ENCODE peak calls at places on chromosome 3, in four cellular contexts. V is HepG2, U is GM12878, L is K562. I is an unnamed sample.

GRCh38 chr3:27666708-27667107 is 55.4 kb downstream of the EOMES start:
- DNase-seq in V (no peak), U (no peak), L (no peak), I (peak; percentile 81)

GRCh38 chr3:53196575-53197407 is 35.8 kb downstream of the PRKCD start:
- DNase-seq in V (peak; percentile 72), U (peak; percentile 79), L (peak; percentile 21), I (peak; percentile 62)

GRCh38 chr3:48990636-48991421 is 788 bp downstream of the P4HTM start:
- DNase-seq in V (no peak), U (no peak), L (no peak), I (peak; percentile 43)

GRCh38 chr3:187013080-187013838 is 82.9 kb downstream of the ST6GAL1 start:
- DNase-seq in V (no peak), U (no peak), L (no peak), I (no peak)

GRCh38 chr3:97827741-97828471 is 6.1 kb downstream of the CRYBG3 start:
- DNase-seq in V (no peak), U (no peak), L (no peak), I (no peak)

GRCh38 chr3:61954097-61954528 is 392.7 kb downstream of the PTPRG start:
- DNase-seq in V (no peak), U (no peak), L (no peak), I (no peak)

GRCh38 chr3:108062051-108062450 is 28.8 kb downstream of the CD47 start:
- DNase-seq in V (no peak), U (no peak), L (no peak), I (no peak)

GRCh38 chr3:177961784-177962183 is 574.5 kb upstream of the KCNMB2 start:
- DNase-seq in V (no peak), U (no peak), L (no peak), I (no peak)

GRCh38 chr3:127277591-127277990 is 10.3 kb downstream of the PRR20G start:
- DNase-seq in V (no peak), U (no peak), L (no peak), I (no peak)

GRCh38 chr3:46540550-46540949 is 25.6 kb downstream of the LRRC2 start:
- DNase-seq in V (no peak), U (no peak), L (no peak), I (no peak)

GRCh38 chr3:177196473-177197040 is 725 bp downstream of the TBL1XR1 start:
- DNase-seq in V (no peak), U (no peak), L (peak; percentile 63), I (peak; percentile 21)

GRCh38 chr3:108664266-108664665 is 74.7 kb downstream of the DZIP3 start:
- DNase-seq in V (no peak), U (no peak), L (no peak), I (no peak)

GRCh38 chr3:50299929-50300680 is 900 bp upstream of the HYAL3 start:
- DNase-seq in V (no peak), U (no peak), L (no peak), I (no peak)

GRCh38 chr3:149507491-149508324 is 33.2 kb downstream of the TM4SF4 start:
- DNase-seq in V (no peak), U (peak; percentile 17), L (no peak), I (no peak)
- TF ChIP-seq NR2C2 in V (no peak), U (no peak), L (no peak), I (no peak)

GRCh38 chr3:128383316-128384235 is 83.1 kb downstream of the DNAJB8 start:
- DNase-seq in V (peak; percentile 37), U (no peak), L (peak; percentile 84), I (no peak)
- TF ChIP-seq ESRRA in V (no peak), U (no peak), L (no peak), I (no peak)

GRCh38 chr3:38805765-38806386 is 10.1 kb downstream of the SCN10A start:
- DNase-seq in V (peak; percentile 60), U (peak; percentile 4), L (peak; percentile 79), I (peak; percentile 74)
- TF ChIP-seq CREB1 in V (no peak), U (no peak), L (no peak), I (peak; percentile 98)

DNA sequence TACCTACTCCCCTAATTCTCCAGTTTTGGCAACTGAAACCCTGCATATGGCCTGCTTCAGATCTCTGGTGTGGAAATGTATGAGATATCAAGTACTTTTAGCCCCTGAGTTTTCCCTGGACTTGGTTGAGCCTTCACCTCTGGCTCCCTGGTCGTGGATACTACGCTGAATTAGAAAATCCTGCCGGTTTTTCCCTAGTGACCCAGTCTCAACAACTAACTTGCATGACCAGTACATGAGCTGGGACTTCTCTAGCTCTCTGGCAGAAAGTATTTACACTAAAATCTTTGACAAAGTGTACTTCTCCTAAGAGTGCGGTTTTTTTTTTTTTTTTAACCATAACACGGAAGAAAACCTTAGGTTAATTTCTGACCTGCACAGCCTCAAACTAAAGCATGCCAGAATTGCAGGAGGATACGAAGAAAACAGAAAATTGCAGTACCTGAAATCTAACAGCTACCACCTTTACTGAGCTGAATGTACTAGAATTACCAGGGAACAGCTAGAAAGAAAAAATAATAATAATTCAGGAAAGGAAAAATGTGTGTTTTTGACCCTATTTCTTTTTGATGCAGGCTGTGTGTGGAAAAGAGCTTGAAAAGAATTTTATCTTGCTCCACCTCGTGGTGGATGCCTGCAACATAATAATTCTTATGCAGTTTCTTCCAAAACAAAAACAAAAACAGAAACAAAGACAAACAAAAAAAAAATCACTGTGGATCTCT is 165.6 kb downstream of the GMNC start:
- DNase-seq in V (peak; percentile 24), U (no peak), L (no peak), I (no peak)
- TF ChIP-seq NR2C2 in V (no peak), U (no peak), L (no peak), I (no peak)

GRCh38 chr3:138458774-138459499 is 24.5 kb downstream of the ESYT3 start:
- DNase-seq in V (no peak), U (no peak), L (no peak), I (no peak)
- TF ChIP-seq ESRRA in V (no peak), U (no peak), L (no peak), I (no peak)